ENCODE peak calls at places on chromosomes 11 and 22, in nine cellular contexts. J, X, M, S, Z, A, L, V and U are unnamed samples.

GRCh38 chr22:50473855-50474671 is 772 bp downstream of the SBF1 start:
- DNase-seq in J (peak; percentile 27), X (peak; percentile 26), M (peak; percentile 44), S (no peak), Z (no peak), A (peak; percentile 51), L (no peak), V (no peak), U (no peak)

GRCh38 chr11:130906616-130907015 is 9.7 kb downstream of the SNX19 start:
- DNase-seq in J (no peak), X (no peak), M (no peak), S (no peak), Z (no peak), A (no peak), L (no peak), V (no peak), U (no peak)

GRCh38 chr11:133906746-133907145 is 50.0 kb downstream of the IGSF9B start:
- DNase-seq in J (no peak), X (no peak), M (no peak), S (no peak), Z (no peak), A (no peak), L (no peak), V (no peak), U (no peak)

GRCh38 chr11:116613201-116613910 is 159.4 kb downstream of the BUD13 start:
- DNase-seq in J (no peak), X (no peak), M (no peak), S (no peak), Z (no peak), A (no peak), L (no peak), V (no peak), U (no peak)

GRCh38 chr11:127493330-127493729 is 492.8 kb upstream of the KIRREL3 start:
- DNase-seq in J (peak; percentile 16), X (no peak), M (no peak), S (no peak), Z (no peak), A (peak; percentile 0), L (no peak), V (no peak), U (no peak)

GRCh38 chr22:40491990-40492631 is 121.7 kb downstream of the SGSM3 start:
- DNase-seq in J (no peak), X (peak; percentile 49), M (no peak), S (no peak), Z (no peak), A (peak; percentile 77), L (peak; percentile 60), V (no peak), U (no peak)

GRCh38 chr22:42202669-42203068 is 67.8 kb downstream of the TCF20 start:
- DNase-seq in J (no peak), X (no peak), M (no peak), S (peak; percentile 22), Z (peak; percentile 37), A (peak; percentile 30), L (no peak), V (no peak), U (peak; percentile 27)

GRCh38 chr11:2586091-2586792 is 113.6 kb downstream of the KCNQ1OT1 start:
- DNase-seq in J (peak; percentile 0), X (no peak), M (no peak), S (no peak), Z (no peak), A (no peak), L (no peak), V (peak; percentile 6), U (no peak)

GRCh38 chr11:279966-280761 is 2.0 kb downstream of the NLRP6 start:
- DNase-seq in J (no peak), X (no peak), M (peak; percentile 27), S (no peak), Z (peak; percentile 43), A (peak; percentile 47), L (no peak), V (no peak), U (no peak)

GRCh38 chr11:18792066-18792591 is 531 bp upstream of the PTPN5 start:
- DNase-seq in J (no peak), X (no peak), M (no peak), S (no peak), Z (no peak), A (peak; percentile 7), L (no peak), V (no peak), U (no peak)